ENCODE peak calls at places on chromosome 22, in six cellular contexts. One of them, this sample, is unnamed.

GRCh38 chr22:40412441-40412840 is 42.0 kb downstream of the SGSM3 start:
- DNase-seq in GM12891: no peak
- DNase-seq in HCT116: no peak
- DNase-seq in lower leg skin: no peak
- DNase-seq in A549: no peak
- DNase-seq in tibial nerve: no peak
- DNase-seq in this sample: no peak

GRCh38 chr22:35736166-35736565 is 18.5 kb downstream of the APOL5 start:
- DNase-seq in GM12891: no peak
- DNase-seq in HCT116: no peak
- DNase-seq in lower leg skin: no peak
- DNase-seq in A549: no peak
- DNase-seq in tibial nerve: no peak
- DNase-seq in this sample: no peak

GRCh38 chr22:18970948-18971315 is 34.8 kb upstream of the PRODH start:
- DNase-seq in GM12891: no peak
- DNase-seq in HCT116: no peak
- DNase-seq in lower leg skin: no peak
- DNase-seq in A549: no peak
- DNase-seq in tibial nerve: no peak
- DNase-seq in this sample: no peak

GRCh38 chr22:44543362-44543761 is 45.3 kb upstream of the RTL6 start:
- DNase-seq in GM12891: no peak
- DNase-seq in HCT116: no peak
- DNase-seq in lower leg skin: no peak
- DNase-seq in A549: no peak
- DNase-seq in tibial nerve: no peak
- DNase-seq in this sample: no peak

GRCh38 chr22:43515902-43516301 is 104.1 kb downstream of the MPPED1 start:
- DNase-seq in GM12891: no peak
- DNase-seq in HCT116: no peak
- DNase-seq in lower leg skin: no peak
- DNase-seq in A549: no peak
- DNase-seq in tibial nerve: no peak
- DNase-seq in this sample: no peak

GRCh38 chr22:47967841-47968240 is 1205.4 kb downstream of the TBC1D22A start:
- DNase-seq in GM12891: no peak
- DNase-seq in HCT116: no peak
- DNase-seq in lower leg skin: no peak
- DNase-seq in A549: no peak
- DNase-seq in tibial nerve: no peak
- DNase-seq in this sample: no peak

GRCh38 chr22:38974170-38974825 is 7.8 kb upstream of the APOBEC3B start:
- DNase-seq in GM12891: no peak
- DNase-seq in HCT116: no peak
- DNase-seq in lower leg skin: no peak
- DNase-seq in A549: no peak
- DNase-seq in tibial nerve: no peak
- DNase-seq in this sample: no peak

GRCh38 chr22:31647516-31647915 is 14.5 kb downstream of the PISD start:
- DNase-seq in GM12891: no peak
- DNase-seq in HCT116: no peak
- DNase-seq in lower leg skin: no peak
- DNase-seq in A549: no peak
- DNase-seq in tibial nerve: no peak
- DNase-seq in this sample: peak; percentile 91

GRCh38 chr22:27218521-27218920 is 561.1 kb downstream of the MIAT start:
- DNase-seq in GM12891: no peak
- DNase-seq in HCT116: no peak
- DNase-seq in lower leg skin: no peak
- DNase-seq in A549: no peak
- DNase-seq in tibial nerve: no peak
- DNase-seq in this sample: no peak

GRCh38 chr22:46843691-46844297 is 81.3 kb downstream of the TBC1D22A start:
- DNase-seq in GM12891: no peak
- DNase-seq in HCT116: no peak
- DNase-seq in lower leg skin: peak; percentile 40
- DNase-seq in A549: no peak
- DNase-seq in tibial nerve: no peak
- DNase-seq in this sample: peak; percentile 45

GRCh38 chr22:42619261-42620063 is 4.8 kb upstream of the POLDIP3 start:
- DNase-seq in GM12891: no peak
- DNase-seq in HCT116: no peak
- DNase-seq in lower leg skin: no peak
- DNase-seq in A549: no peak
- DNase-seq in tibial nerve: no peak
- DNase-seq in this sample: no peak

GRCh38 chr22:43110444-43110926 is at the start of gene BIK:
- DNase-seq in GM12891: peak; percentile 63
- DNase-seq in HCT116: no peak
- DNase-seq in lower leg skin: no peak
- DNase-seq in A549: peak; percentile 41
- DNase-seq in tibial nerve: no peak
- DNase-seq in this sample: no peak

GRCh38 chr22:40193429-40194421 is 16.0 kb downstream of the TNRC6B start:
- DNase-seq in GM12891: no peak
- DNase-seq in HCT116: no peak
- DNase-seq in lower leg skin: peak; percentile 68
- DNase-seq in A549: peak; percentile 29
- DNase-seq in tibial nerve: no peak
- DNase-seq in this sample: peak; percentile 34

GRCh38 chr22:22955866-22956535 is 68.4 kb downstream of the IGLL5 start:
- DNase-seq in GM12891: no peak
- DNase-seq in HCT116: peak; percentile 52
- DNase-seq in lower leg skin: peak; percentile 91
- DNase-seq in A549: peak; percentile 59
- DNase-seq in tibial nerve: peak; percentile 61
- DNase-seq in this sample: peak; percentile 61

GRCh38 chr22:27517361-27517760 is 284.2 kb downstream of the MN1 start:
- DNase-seq in GM12891: no peak
- DNase-seq in HCT116: no peak
- DNase-seq in lower leg skin: no peak
- DNase-seq in A549: no peak
- DNase-seq in tibial nerve: no peak
- DNase-seq in this sample: no peak

GRCh38 chr22:41257696-41258095 is 17.0 kb upstream of the CHADL start:
- DNase-seq in GM12891: no peak
- DNase-seq in HCT116: no peak
- DNase-seq in lower leg skin: no peak
- DNase-seq in A549: no peak
- DNase-seq in tibial nerve: no peak
- DNase-seq in this sample: no peak

GRCh38 chr22:32204856-32205722 is at the start of gene RFPL2:
- DNase-seq in GM12891: no peak
- DNase-seq in HCT116: peak; percentile 66
- DNase-seq in lower leg skin: no peak
- DNase-seq in A549: peak; percentile 75
- DNase-seq in tibial nerve: no peak
- DNase-seq in this sample: peak; percentile 1

GRCh38 chr22:38973289-38974169 is 8.6 kb upstream of the APOBEC3B start:
- DNase-seq in GM12891: peak; percentile 62
- DNase-seq in HCT116: no peak
- DNase-seq in lower leg skin: no peak
- DNase-seq in A549: peak; percentile 41
- DNase-seq in tibial nerve: no peak
- DNase-seq in this sample: peak; percentile 17

GRCh38 chr22:35257321-35258143 is at the start of gene HMGXB4:
- DNase-seq in GM12891: peak; percentile 84
- DNase-seq in HCT116: peak; percentile 71
- DNase-seq in lower leg skin: peak; percentile 97
- DNase-seq in A549: peak; percentile 83
- DNase-seq in tibial nerve: peak; percentile 68
- DNase-seq in this sample: peak; percentile 86

GRCh38 chr22:36068776-36069344 is 40.2 kb upstream of the RBFOX2 start:
- DNase-seq in GM12891: no peak
- DNase-seq in HCT116: no peak
- DNase-seq in lower leg skin: no peak
- DNase-seq in A549: no peak
- DNase-seq in tibial nerve: no peak
- DNase-seq in this sample: peak; percentile 29

GRCh38 chr22:35437038-35437437 is 37.1 kb downstream of the MCM5 start:
- DNase-seq in GM12891: peak; percentile 58
- DNase-seq in HCT116: peak; percentile 38
- DNase-seq in lower leg skin: no peak
- DNase-seq in A549: peak; percentile 72
- DNase-seq in tibial nerve: no peak
- DNase-seq in this sample: no peak

GRCh38 chr22:17911887-17912286 is 112.5 kb downstream of the MICAL3 start:
- DNase-seq in GM12891: no peak
- DNase-seq in HCT116: no peak
- DNase-seq in lower leg skin: no peak
- DNase-seq in A549: no peak
- DNase-seq in tibial nerve: no peak
- DNase-seq in this sample: no peak
- TF ChIP-seq POLR2A in GM12891: no peak
- TF ChIP-seq POLR2A in HCT116: no peak
- TF ChIP-seq POLR2A in lower leg skin: no peak
- TF ChIP-seq POLR2A in A549: no peak
- TF ChIP-seq POLR2A in tibial nerve: no peak
- TF ChIP-seq POLR2A in this sample: no peak

DNA sequence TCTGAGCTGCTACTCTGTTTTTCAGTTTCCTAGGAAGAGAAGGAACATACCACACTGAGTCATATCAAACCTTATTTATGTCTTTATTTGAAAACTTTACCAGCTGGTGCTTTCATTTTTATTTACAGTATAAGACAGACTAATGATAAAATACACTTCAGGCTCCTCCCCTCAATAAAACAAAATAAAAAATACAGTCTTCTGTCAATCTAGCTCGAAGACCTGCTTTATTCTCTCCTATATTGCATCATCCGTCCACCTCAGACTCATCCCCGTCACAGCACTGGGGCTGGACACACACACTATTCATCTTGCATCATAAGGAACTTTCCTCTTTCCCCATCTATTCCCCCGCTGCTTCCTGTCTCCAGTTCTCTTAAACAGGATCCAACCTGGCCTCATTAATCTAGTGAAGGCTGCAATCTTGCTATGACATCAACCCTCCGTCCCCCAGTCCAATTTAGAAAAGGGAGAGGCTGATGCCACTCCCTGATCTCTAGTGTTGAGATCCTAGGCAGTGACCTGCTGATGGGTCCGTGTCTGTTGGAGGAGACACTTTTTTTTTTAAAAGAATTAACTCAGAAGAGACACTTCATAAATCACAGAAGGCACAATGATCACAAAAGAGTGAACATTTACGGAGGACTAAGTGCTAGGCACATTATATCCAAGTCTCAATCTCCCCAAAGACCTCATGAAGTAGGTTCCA is 1.1 kb downstream of the XBP1 start:
- DNase-seq in GM12891: no peak
- DNase-seq in HCT116: peak; percentile 35
- DNase-seq in lower leg skin: peak; percentile 90
- DNase-seq in A549: peak; percentile 83
- DNase-seq in tibial nerve: peak; percentile 44
- DNase-seq in this sample: peak; percentile 96
- TF ChIP-seq POLR2A in GM12891: no peak
- TF ChIP-seq POLR2A in HCT116: no peak
- TF ChIP-seq POLR2A in lower leg skin: no peak
- TF ChIP-seq POLR2A in A549: no peak
- TF ChIP-seq POLR2A in tibial nerve: peak; percentile 78
- TF ChIP-seq POLR2A in this sample: peak; percentile 96

DNA sequence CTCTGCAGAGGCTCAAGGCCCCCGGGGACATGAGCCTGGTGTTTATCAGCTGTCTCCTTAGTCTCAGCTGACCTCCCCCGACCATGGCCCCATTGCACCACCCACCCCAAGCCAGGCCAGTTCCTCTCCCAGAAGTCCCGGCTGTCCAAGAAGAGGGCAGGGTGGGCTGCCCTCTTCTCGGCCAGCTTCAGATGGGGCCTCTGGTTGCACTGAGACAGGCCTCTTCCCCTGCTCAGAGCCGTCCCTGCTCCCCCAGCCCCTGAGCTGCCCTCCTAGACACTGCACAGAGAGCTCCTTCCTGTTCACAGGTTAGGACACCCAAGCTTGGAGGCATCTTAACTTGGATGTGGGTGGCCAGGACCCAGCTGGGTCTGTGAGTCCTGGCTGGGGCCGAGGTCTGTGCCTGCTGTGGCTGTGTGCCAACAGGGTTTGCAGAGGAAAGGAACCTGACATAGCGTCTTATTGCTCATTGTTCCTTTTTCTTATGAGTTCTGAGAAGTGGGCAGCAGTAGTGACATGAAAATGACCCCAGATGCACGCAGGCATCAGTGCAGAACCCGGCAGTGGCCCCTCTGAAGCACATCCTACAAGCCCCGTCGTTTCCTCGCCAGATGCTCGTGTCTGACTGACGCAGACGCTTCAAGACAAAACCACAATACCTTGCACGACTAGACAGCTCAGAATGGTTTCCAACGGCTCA is 5.5 kb downstream of the TRABD start:
- DNase-seq in GM12891: no peak
- DNase-seq in HCT116: no peak
- DNase-seq in lower leg skin: no peak
- DNase-seq in A549: no peak
- DNase-seq in tibial nerve: no peak
- DNase-seq in this sample: no peak
- TF ChIP-seq POLR2A in GM12891: peak; percentile 80
- TF ChIP-seq POLR2A in HCT116: no peak
- TF ChIP-seq POLR2A in lower leg skin: no peak
- TF ChIP-seq POLR2A in A549: no peak
- TF ChIP-seq POLR2A in tibial nerve: no peak
- TF ChIP-seq POLR2A in this sample: no peak

GRCh38 chr22:20205964-20206708 is 55.3 kb upstream of the CCDC188 start:
- DNase-seq in GM12891: peak; percentile 72
- DNase-seq in HCT116: peak; percentile 75
- DNase-seq in lower leg skin: peak; percentile 91
- DNase-seq in A549: peak; percentile 75
- DNase-seq in tibial nerve: no peak
- DNase-seq in this sample: peak; percentile 63
- TF ChIP-seq POLR2A in GM12891: no peak
- TF ChIP-seq POLR2A in HCT116: peak; percentile 46
- TF ChIP-seq POLR2A in lower leg skin: no peak
- TF ChIP-seq POLR2A in A549: peak; percentile 33
- TF ChIP-seq POLR2A in tibial nerve: no peak
- TF ChIP-seq POLR2A in this sample: peak; percentile 32

GRCh38 chr22:37849089-37849751 is at the start of gene EIF3L:
- DNase-seq in GM12891: peak; percentile 94
- DNase-seq in HCT116: peak; percentile 79
- DNase-seq in lower leg skin: peak; percentile 98
- DNase-seq in A549: peak; percentile 90
- DNase-seq in tibial nerve: peak; percentile 69
- DNase-seq in this sample: peak; percentile 84
- TF ChIP-seq POLR2A in GM12891: peak; percentile 89
- TF ChIP-seq POLR2A in HCT116: peak; percentile 65
- TF ChIP-seq POLR2A in lower leg skin: peak; percentile 44
- TF ChIP-seq POLR2A in A549: peak; percentile 69
- TF ChIP-seq POLR2A in tibial nerve: peak; percentile 69
- TF ChIP-seq POLR2A in this sample: peak; percentile 90